ENCODE peak calls at places on chromosomes 11 and 22, in four cellular contexts. X is lung microvascular endothelial cell, V is ACHN, L is AG10803. E is an unnamed sample.

GRCh38 chr11:69654660-69655478 is 13.9 kb downstream of the CCND1 start:
- DNase-seq in X (peak), V (peak), L (no peak), E (no peak)

GRCh38 chr11:75982309-75982708 is 167.3 kb downstream of the UVRAG start:
- DNase-seq in X (no peak), V (no peak), L (no peak), E (no peak)

GRCh38 chr11:36328956-36329673 is 33.0 kb downstream of the PRR5L start:
- DNase-seq in X (peak), V (no peak), L (no peak), E (peak)

GRCh38 chr22:19466126-19466716 is 12.8 kb downstream of the UFD1 start:
- DNase-seq in X (no peak), V (no peak), L (no peak), E (no peak)

GRCh38 chr11:6576471-6577373 is 26.7 kb downstream of the RRP8 start:
- DNase-seq in X (peak), V (peak), L (peak), E (peak)

GRCh38 chr11:76336597-76336996 is 44.3 kb downstream of the THAP12 start:
- DNase-seq in X (no peak), V (no peak), L (no peak), E (no peak)

GRCh38 chr22:43925433-43926348 is 2.1 kb downstream of the PNPLA3 start:
- DNase-seq in X (no peak), V (peak), L (no peak), E (no peak)

GRCh38 chr22:32623943-32624342 is 149.3 kb downstream of the FBXO7 start:
- DNase-seq in X (no peak), V (no peak), L (peak), E (peak)

GRCh38 chr11:26623076-26623666 is 51.1 kb upstream of the MUC15 start:
- DNase-seq in X (no peak), V (peak), L (peak), E (no peak)

GRCh38 chr11:108906826-108907225 is 242.0 kb downstream of the DDX10 start:
- DNase-seq in X (peak), V (no peak), L (peak), E (peak)

GRCh38 chr22:27634043-27634442 is 167.5 kb downstream of the MN1 start:
- DNase-seq in X (no peak), V (no peak), L (no peak), E (no peak)

GRCh38 chr11:70581991-70582885 is 183.9 kb downstream of the CTTN start:
- DNase-seq in X (no peak), V (no peak), L (no peak), E (no peak)

GRCh38 chr11:18633256-18634139 is 644 bp downstream of the SPTY2D1 start:
- DNase-seq in X (peak), V (peak), L (peak), E (peak)

E was measured in EL.